ENCODE peak calls at places on chromosomes 16 and 17, in six cellular contexts. N is WTC11, L is HEK293T, E is K562, X is H1, M is HepG2. K is an unnamed sample.

GRCh38 chr16:23676924-23677480 is 1.7 kb upstream of the PLK1 start:
- DNase-seq in N (no peak), L (no peak), E (no peak), X (no peak), M (no peak), K (no peak)

GRCh38 chr17:67121317-67121887 is 77.0 kb downstream of the CACNG1 start:
- DNase-seq in N (no peak), L (no peak), E (no peak), X (no peak), M (no peak), K (no peak)

GRCh38 chr16:54178491-54178976 is 108.1 kb downstream of the IRX3 start:
- DNase-seq in N (no peak), L (no peak), E (no peak), X (no peak), M (no peak), K (no peak)

GRCh38 chr17:39872700-39873099 is 4.7 kb downstream of the ZPBP2 start:
- DNase-seq in N (no peak), L (no peak), E (no peak), X (no peak), M (peak), K (no peak)

GRCh38 chr16:85800321-85800669 is 800 bp downstream of the COX4I1 start:
- DNase-seq in N (no peak), L (peak), E (no peak), X (no peak), M (peak), K (no peak)

GRCh38 chr17:73279704-73280103 is 18.0 kb upstream of the CPSF4L start:
- DNase-seq in N (no peak), L (no peak), E (no peak), X (no peak), M (no peak), K (no peak)

GRCh38 chr16:88800277-88800592 is 3.4 kb upstream of the CDT1 start:
- DNase-seq in N (no peak), L (no peak), E (no peak), X (no peak), M (no peak), K (no peak)

GRCh38 chr17:30550512-30551273 is 73.5 kb downstream of the GOSR1 start:
- DNase-seq in N (no peak), L (no peak), E (peak), X (no peak), M (no peak), K (peak)

GRCh38 chr17:44894642-44895041 is 4.6 kb downstream of the EFTUD2 start:
- DNase-seq in N (no peak), L (no peak), E (no peak), X (no peak), M (no peak), K (no peak)

GRCh38 chr17:80036715-80037477 is 454 bp downstream of the CCDC40 start:
- DNase-seq in N (peak), L (peak), E (peak), X (no peak), M (peak), K (no peak)

GRCh38 chr17:39636927-39637736 is at the start of gene STARD3:
- DNase-seq in N (peak), L (peak), E (peak), X (no peak), M (peak), K (peak)

GRCh38 chr16:1485847-1486496 is 2.8 kb downstream of the PTX4 start:
- DNase-seq in N (no peak), L (no peak), E (no peak), X (no peak), M (no peak), K (no peak)

GRCh38 chr17:55852734-55853133 is 101.9 kb downstream of the PCTP start:
- DNase-seq in N (no peak), L (no peak), E (no peak), X (no peak), M (no peak), K (no peak)

GRCh38 chr16:83227336-83227735 is 580.4 kb upstream of the HSBP1 start:
- DNase-seq in N (no peak), L (no peak), E (no peak), X (no peak), M (no peak), K (no peak)

GRCh38 chr16:85176541-85177447 is 64.5 kb upstream of the CIBAR2 start:
- DNase-seq in N (no peak), L (no peak), E (peak), X (no peak), M (no peak), K (no peak)

GRCh38 chr16:81808933-81809480 is 29.9 kb downstream of the PLCG2 start:
- DNase-seq in N (no peak), L (no peak), E (no peak), X (no peak), M (peak), K (no peak)

GRCh38 chr16:50994995-50995394 is 156.1 kb downstream of the SALL1 start:
- DNase-seq in N (no peak), L (no peak), E (no peak), X (no peak), M (no peak), K (no peak)

GRCh38 chr17:75266315-75267145 is 4.5 kb downstream of the MIF4GD start:
- DNase-seq in N (no peak), L (no peak), E (no peak), X (no peak), M (no peak), K (no peak)

GRCh38 chr16:50702725-50703124 is 9.3 kb downstream of the NOD2 start:
- DNase-seq in N (no peak), L (no peak), E (no peak), X (no peak), M (no peak), K (no peak)

GRCh38 chr17:16937431-16937830 is 34.5 kb downstream of the TNFRSF13B start:
- DNase-seq in N (peak), L (no peak), E (no peak), X (no peak), M (no peak), K (no peak)

GRCh38 chr16:14150796-14151195 is 79.7 kb downstream of the MRTFB start:
- DNase-seq in N (no peak), L (no peak), E (no peak), X (no peak), M (no peak), K (no peak)

GRCh38 chr16:5031601-5032000 is 2.1 kb downstream of the NAGPA start:
- DNase-seq in N (no peak), L (no peak), E (no peak), X (no peak), M (no peak), K (no peak)

GRCh38 chr17:35731239-35731931 is at the start of gene RASL10B:
- DNase-seq in N (peak), L (peak), E (peak), X (no peak), M (peak), K (no peak)

DNA sequence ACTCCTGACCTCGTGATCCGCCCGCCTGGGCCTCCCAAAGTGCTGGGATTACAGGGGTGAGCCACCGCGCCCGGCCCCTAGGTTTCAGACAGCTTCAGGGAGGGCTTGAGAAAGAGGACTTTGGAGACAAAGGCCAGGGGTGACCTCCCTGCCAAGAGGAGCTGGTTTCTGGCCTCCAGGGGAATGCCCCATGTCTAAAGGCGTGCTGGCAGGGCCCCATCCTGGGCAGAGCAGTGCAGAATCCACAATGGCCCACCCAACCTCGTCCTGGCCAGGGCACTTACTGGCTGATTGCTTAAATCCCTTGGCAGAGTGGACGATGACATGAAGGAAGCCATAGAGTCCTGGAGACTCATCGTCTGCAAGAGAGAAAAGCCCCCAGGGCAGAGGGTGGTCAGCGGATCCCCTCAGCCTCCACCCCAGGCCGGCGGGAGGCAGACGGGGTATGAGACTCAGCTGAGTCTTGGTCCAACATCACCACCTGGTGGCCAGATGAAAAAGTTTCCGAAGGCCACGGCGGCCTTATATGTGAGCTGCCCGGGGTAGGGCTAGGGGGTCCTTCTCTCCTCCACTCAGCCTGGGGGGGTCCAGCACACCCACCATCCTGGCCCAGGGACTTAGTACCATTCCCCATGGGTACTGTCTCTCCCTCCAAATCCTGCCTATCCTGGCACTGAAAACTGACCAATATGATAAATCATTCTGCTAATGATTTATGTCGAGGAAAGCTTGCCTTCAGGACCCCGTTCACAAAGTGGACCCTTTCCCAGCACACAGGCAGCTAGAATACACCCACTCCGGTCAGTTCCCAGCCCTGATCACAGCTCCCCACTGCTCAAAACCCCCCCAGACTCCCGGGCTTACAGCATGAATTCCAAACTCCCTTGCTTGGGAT is 59.1 kb downstream of the TIMM22 start:
- DNase-seq in N (peak), L (peak), E (peak), X (no peak), M (peak), K (no peak)
- TF ChIP-seq SP1 in N (no peak), L (no peak), E (no peak), X (no peak), M (no peak), K (no peak)

GRCh38 chr17:64028874-64029464 is 8.5 kb upstream of the ICAM2 start:
- DNase-seq in N (peak), L (peak), E (peak), X (peak), M (peak), K (peak)

GRCh38 chr17:64022631-64023063 is 2.2 kb upstream of the ICAM2 start:
- DNase-seq in N (no peak), L (no peak), E (peak), X (no peak), M (no peak), K (no peak)

GRCh38 chr17:64024781-64025731 is 4.6 kb upstream of the ICAM2 start:
- DNase-seq in N (no peak), L (no peak), E (no peak), X (no peak), M (no peak), K (no peak)

GRCh38 chr17:64024215-64024654 is 3.8 kb upstream of the ICAM2 start:
- DNase-seq in N (no peak), L (no peak), E (peak), X (no peak), M (no peak), K (no peak)

GRCh38 chr17:64025732-64026294 is 5.4 kb upstream of the ICAM2 start:
- DNase-seq in N (peak), L (peak), E (peak), X (peak), M (peak), K (peak)
- TF ChIP-seq SP1 in N (no peak), L (no peak), E (peak), X (peak), M (no peak), K (no peak)

DNA sequence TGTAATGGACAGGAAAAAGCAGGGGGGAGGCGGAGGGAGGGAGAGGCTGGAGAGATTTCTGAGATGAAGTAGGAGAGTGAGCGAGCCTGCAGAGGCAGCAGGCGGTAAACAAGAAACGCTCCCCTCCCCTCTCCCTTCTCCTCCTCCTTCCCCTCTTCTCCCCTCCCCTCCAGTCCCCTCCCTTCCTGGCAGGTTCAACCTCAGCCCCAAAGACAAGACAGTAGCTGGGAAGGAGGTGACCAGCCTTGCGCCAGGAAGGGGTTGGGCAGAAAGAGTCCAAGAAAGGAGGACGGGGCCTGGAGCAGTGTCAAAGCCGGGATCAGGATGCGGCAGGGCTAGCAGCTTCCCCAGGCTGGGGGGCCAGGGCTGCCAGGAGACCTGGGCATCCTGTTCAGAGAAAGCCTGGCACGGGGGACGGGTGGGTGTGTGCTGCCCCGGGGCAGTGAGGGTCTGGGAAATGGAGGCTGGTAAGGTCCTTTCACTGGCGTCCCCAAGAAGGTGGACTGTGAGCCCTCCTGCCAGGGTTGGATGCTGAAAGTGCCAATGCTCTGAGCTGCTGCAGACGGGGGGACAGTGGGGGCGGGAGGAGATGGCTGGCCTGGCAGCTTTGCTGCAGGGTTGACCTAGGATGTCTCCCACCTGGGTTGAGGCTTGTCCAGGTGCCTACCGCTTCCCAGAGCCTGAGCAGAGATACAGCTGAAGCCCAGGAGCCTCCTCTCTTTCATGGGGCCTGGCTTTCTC is 261.6 kb upstream of the TNRC6C start:
- DNase-seq in N (no peak), L (no peak), E (no peak), X (no peak), M (no peak), K (no peak)
- TF ChIP-seq SP1 in N (no peak), L (no peak), E (no peak), X (no peak), M (no peak), K (no peak)

DNA sequence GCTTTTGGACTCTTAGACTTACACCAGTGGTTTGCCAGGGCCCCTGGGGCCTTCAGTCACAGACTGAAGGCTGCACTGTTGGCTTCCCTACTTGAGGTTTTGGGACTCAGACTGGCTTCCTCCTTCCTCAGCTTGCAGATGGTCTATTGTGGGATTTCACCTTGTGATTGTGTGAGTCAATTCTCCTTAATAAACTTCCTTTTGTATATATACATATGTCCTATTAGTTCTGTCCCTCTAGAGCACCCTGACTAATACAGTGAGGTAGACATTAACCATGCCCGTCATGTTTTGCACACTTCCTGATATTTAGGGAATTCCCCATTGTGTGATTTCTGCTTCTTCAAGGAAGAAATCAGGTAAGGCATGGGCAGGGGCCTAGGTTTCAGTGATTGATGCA is 147.8 kb upstream of the CA10 start:
- DNase-seq in N (no peak), L (no peak), E (no peak), X (no peak), M (no peak), K (no peak)
- TF ChIP-seq SP1 in N (no peak), L (no peak), E (no peak), X (no peak), M (no peak), K (no peak)

GRCh38 chr16:75420987-75421819 is 12.1 kb downstream of the CFDP1 start:
- DNase-seq in N (peak), L (peak), E (peak), X (peak), M (peak), K (no peak)
- TF ChIP-seq SP1 in N (no peak), L (no peak), E (no peak), X (no peak), M (no peak), K (no peak)

K was measured in HCT116.